ENCODE peak calls at places on chromosomes 1 and 21, in six cellular contexts. One of them, this sample, is unnamed.

GRCh38 chr1:57770772-57771171 is 346.9 kb upstream of the DAB1 start:
- DNase-seq in activated CD8-positive, alpha-beta memory T cell treated with anti-CD3 and anti-CD28 coated beads, Interleukin-2, amount 50 U/mL, for 4 hours: no peak
- DNase-seq in AG08395: no peak
- DNase-seq in stimulated activated CD4-positive, alpha-beta T cell treated with anti-CD3 and anti-CD28 coated beads, Interleukin-2, amount 100 ng/mL, for 48 hours: no peak
- DNase-seq in iPS-NIHi11: peak; percentile 22
- DNase-seq in stimulated activated CD8-positive, alpha-beta memory T cell treated with anti-CD3 and anti-CD28 coated beads, Interleukin-2, amount 100 ng/mL, for 48 hours: no peak
- DNase-seq in this sample: no peak

GRCh38 chr1:201693019-201693372 is 136.0 kb upstream of the IPO9 start:
- DNase-seq in AG08395: no peak
- DNase-seq in iPS-NIHi11: no peak
- DNase-seq in stimulated activated CD8-positive, alpha-beta memory T cell treated with anti-CD3 and anti-CD28 coated beads, Interleukin-2, amount 100 ng/mL, for 48 hours: no peak
- DNase-seq in activated CD8-positive, alpha-beta memory T cell treated with anti-CD3 and anti-CD28 coated beads, Interleukin-2, amount 50 U/mL, for 4 hours: no peak
- DNase-seq in stimulated activated CD4-positive, alpha-beta T cell treated with anti-CD3 and anti-CD28 coated beads, Interleukin-2, amount 100 ng/mL, for 48 hours: no peak
- DNase-seq in this sample: no peak

GRCh38 chr1:66527688-66528087 is 6.3 kb upstream of the SGIP1 start:
- DNase-seq in activated CD8-positive, alpha-beta memory T cell treated with anti-CD3 and anti-CD28 coated beads, Interleukin-2, amount 50 U/mL, for 4 hours: no peak
- DNase-seq in stimulated activated CD4-positive, alpha-beta T cell treated with anti-CD3 and anti-CD28 coated beads, Interleukin-2, amount 100 ng/mL, for 48 hours: no peak
- DNase-seq in iPS-NIHi11: no peak
- DNase-seq in AG08395: peak; percentile 33
- DNase-seq in stimulated activated CD8-positive, alpha-beta memory T cell treated with anti-CD3 and anti-CD28 coated beads, Interleukin-2, amount 100 ng/mL, for 48 hours: no peak
- DNase-seq in this sample: no peak

GRCh38 chr1:244341455-244342450 is 110.0 kb downstream of the ADSS2 start:
- DNase-seq in iPS-NIHi11: peak; percentile 62
- DNase-seq in activated CD8-positive, alpha-beta memory T cell treated with anti-CD3 and anti-CD28 coated beads, Interleukin-2, amount 50 U/mL, for 4 hours: no peak
- DNase-seq in AG08395: peak; percentile 37
- DNase-seq in stimulated activated CD4-positive, alpha-beta T cell treated with anti-CD3 and anti-CD28 coated beads, Interleukin-2, amount 100 ng/mL, for 48 hours: no peak
- DNase-seq in stimulated activated CD8-positive, alpha-beta memory T cell treated with anti-CD3 and anti-CD28 coated beads, Interleukin-2, amount 100 ng/mL, for 48 hours: no peak
- DNase-seq in this sample: no peak

GRCh38 chr1:194857413-194857812 is 1671.0 kb upstream of the B3GALT2 start:
- DNase-seq in iPS-NIHi11: no peak
- DNase-seq in stimulated activated CD8-positive, alpha-beta memory T cell treated with anti-CD3 and anti-CD28 coated beads, Interleukin-2, amount 100 ng/mL, for 48 hours: no peak
- DNase-seq in AG08395: no peak
- DNase-seq in activated CD8-positive, alpha-beta memory T cell treated with anti-CD3 and anti-CD28 coated beads, Interleukin-2, amount 50 U/mL, for 4 hours: no peak
- DNase-seq in stimulated activated CD4-positive, alpha-beta T cell treated with anti-CD3 and anti-CD28 coated beads, Interleukin-2, amount 100 ng/mL, for 48 hours: no peak
- DNase-seq in this sample: no peak

GRCh38 chr1:44146536-44147361 is 5.3 kb upstream of the KLF18 start:
- DNase-seq in activated CD8-positive, alpha-beta memory T cell treated with anti-CD3 and anti-CD28 coated beads, Interleukin-2, amount 50 U/mL, for 4 hours: no peak
- DNase-seq in stimulated activated CD4-positive, alpha-beta T cell treated with anti-CD3 and anti-CD28 coated beads, Interleukin-2, amount 100 ng/mL, for 48 hours: no peak
- DNase-seq in AG08395: no peak
- DNase-seq in stimulated activated CD8-positive, alpha-beta memory T cell treated with anti-CD3 and anti-CD28 coated beads, Interleukin-2, amount 100 ng/mL, for 48 hours: no peak
- DNase-seq in iPS-NIHi11: peak; percentile 37
- DNase-seq in this sample: no peak

GRCh38 chr1:230682274-230682673 is 31.6 kb downstream of the AGT start:
- DNase-seq in AG08395: no peak
- DNase-seq in stimulated activated CD8-positive, alpha-beta memory T cell treated with anti-CD3 and anti-CD28 coated beads, Interleukin-2, amount 100 ng/mL, for 48 hours: no peak
- DNase-seq in stimulated activated CD4-positive, alpha-beta T cell treated with anti-CD3 and anti-CD28 coated beads, Interleukin-2, amount 100 ng/mL, for 48 hours: no peak
- DNase-seq in iPS-NIHi11: no peak
- DNase-seq in activated CD8-positive, alpha-beta memory T cell treated with anti-CD3 and anti-CD28 coated beads, Interleukin-2, amount 50 U/mL, for 4 hours: no peak
- DNase-seq in this sample: no peak

GRCh38 chr1:244100691-244101453 is 49.8 kb downstream of the ZBTB18 start:
- DNase-seq in iPS-NIHi11: no peak
- DNase-seq in activated CD8-positive, alpha-beta memory T cell treated with anti-CD3 and anti-CD28 coated beads, Interleukin-2, amount 50 U/mL, for 4 hours: no peak
- DNase-seq in AG08395: no peak
- DNase-seq in stimulated activated CD4-positive, alpha-beta T cell treated with anti-CD3 and anti-CD28 coated beads, Interleukin-2, amount 100 ng/mL, for 48 hours: no peak
- DNase-seq in stimulated activated CD8-positive, alpha-beta memory T cell treated with anti-CD3 and anti-CD28 coated beads, Interleukin-2, amount 100 ng/mL, for 48 hours: no peak
- DNase-seq in this sample: no peak

GRCh38 chr1:202304370-202304769 is 37.4 kb downstream of the UBE2T start:
- DNase-seq in stimulated activated CD4-positive, alpha-beta T cell treated with anti-CD3 and anti-CD28 coated beads, Interleukin-2, amount 100 ng/mL, for 48 hours: no peak
- DNase-seq in iPS-NIHi11: no peak
- DNase-seq in stimulated activated CD8-positive, alpha-beta memory T cell treated with anti-CD3 and anti-CD28 coated beads, Interleukin-2, amount 100 ng/mL, for 48 hours: no peak
- DNase-seq in AG08395: no peak
- DNase-seq in activated CD8-positive, alpha-beta memory T cell treated with anti-CD3 and anti-CD28 coated beads, Interleukin-2, amount 50 U/mL, for 4 hours: no peak
- DNase-seq in this sample: no peak

GRCh38 chr1:151062738-151063371 is 2.7 kb downstream of the MLLT11 start:
- DNase-seq in activated CD8-positive, alpha-beta memory T cell treated with anti-CD3 and anti-CD28 coated beads, Interleukin-2, amount 50 U/mL, for 4 hours: no peak
- DNase-seq in iPS-NIHi11: no peak
- DNase-seq in stimulated activated CD8-positive, alpha-beta memory T cell treated with anti-CD3 and anti-CD28 coated beads, Interleukin-2, amount 100 ng/mL, for 48 hours: no peak
- DNase-seq in stimulated activated CD4-positive, alpha-beta T cell treated with anti-CD3 and anti-CD28 coated beads, Interleukin-2, amount 100 ng/mL, for 48 hours: no peak
- DNase-seq in AG08395: peak; percentile 88
- DNase-seq in this sample: no peak

GRCh38 chr1:86914998-86915736 is 732 bp downstream of the HS2ST1 start:
- DNase-seq in stimulated activated CD8-positive, alpha-beta memory T cell treated with anti-CD3 and anti-CD28 coated beads, Interleukin-2, amount 100 ng/mL, for 48 hours: peak; percentile 23
- DNase-seq in iPS-NIHi11: peak; percentile 40
- DNase-seq in activated CD8-positive, alpha-beta memory T cell treated with anti-CD3 and anti-CD28 coated beads, Interleukin-2, amount 50 U/mL, for 4 hours: peak; percentile 38
- DNase-seq in AG08395: peak; percentile 55
- DNase-seq in stimulated activated CD4-positive, alpha-beta T cell treated with anti-CD3 and anti-CD28 coated beads, Interleukin-2, amount 100 ng/mL, for 48 hours: peak; percentile 36
- DNase-seq in this sample: no peak

GRCh38 chr1:117017062-117017461 is 15.5 kb downstream of the CD101 start:
- DNase-seq in AG08395: no peak
- DNase-seq in stimulated activated CD4-positive, alpha-beta T cell treated with anti-CD3 and anti-CD28 coated beads, Interleukin-2, amount 100 ng/mL, for 48 hours: no peak
- DNase-seq in stimulated activated CD8-positive, alpha-beta memory T cell treated with anti-CD3 and anti-CD28 coated beads, Interleukin-2, amount 100 ng/mL, for 48 hours: no peak
- DNase-seq in iPS-NIHi11: no peak
- DNase-seq in activated CD8-positive, alpha-beta memory T cell treated with anti-CD3 and anti-CD28 coated beads, Interleukin-2, amount 50 U/mL, for 4 hours: no peak
- DNase-seq in this sample: no peak

GRCh38 chr1:109312978-109313775 is 6.4 kb upstream of the MYBPHL start:
- DNase-seq in iPS-NIHi11: no peak
- DNase-seq in stimulated activated CD4-positive, alpha-beta T cell treated with anti-CD3 and anti-CD28 coated beads, Interleukin-2, amount 100 ng/mL, for 48 hours: no peak
- DNase-seq in activated CD8-positive, alpha-beta memory T cell treated with anti-CD3 and anti-CD28 coated beads, Interleukin-2, amount 50 U/mL, for 4 hours: no peak
- DNase-seq in AG08395: no peak
- DNase-seq in stimulated activated CD8-positive, alpha-beta memory T cell treated with anti-CD3 and anti-CD28 coated beads, Interleukin-2, amount 100 ng/mL, for 48 hours: no peak
- DNase-seq in this sample: no peak

GRCh38 chr1:88519156-88519555 is 164.9 kb upstream of the PKN2 start:
- DNase-seq in stimulated activated CD8-positive, alpha-beta memory T cell treated with anti-CD3 and anti-CD28 coated beads, Interleukin-2, amount 100 ng/mL, for 48 hours: no peak
- DNase-seq in stimulated activated CD4-positive, alpha-beta T cell treated with anti-CD3 and anti-CD28 coated beads, Interleukin-2, amount 100 ng/mL, for 48 hours: no peak
- DNase-seq in activated CD8-positive, alpha-beta memory T cell treated with anti-CD3 and anti-CD28 coated beads, Interleukin-2, amount 50 U/mL, for 4 hours: no peak
- DNase-seq in iPS-NIHi11: no peak
- DNase-seq in AG08395: peak; percentile 27
- DNase-seq in this sample: no peak

GRCh38 chr1:230828421-230828820 is 39.9 kb downstream of the C1orf198 start:
- DNase-seq in AG08395: no peak
- DNase-seq in stimulated activated CD4-positive, alpha-beta T cell treated with anti-CD3 and anti-CD28 coated beads, Interleukin-2, amount 100 ng/mL, for 48 hours: no peak
- DNase-seq in activated CD8-positive, alpha-beta memory T cell treated with anti-CD3 and anti-CD28 coated beads, Interleukin-2, amount 50 U/mL, for 4 hours: no peak
- DNase-seq in stimulated activated CD8-positive, alpha-beta memory T cell treated with anti-CD3 and anti-CD28 coated beads, Interleukin-2, amount 100 ng/mL, for 48 hours: no peak
- DNase-seq in iPS-NIHi11: no peak
- DNase-seq in this sample: no peak

GRCh38 chr1:23646086-23646485 is 45.5 kb upstream of the RPL11 start:
- DNase-seq in stimulated activated CD8-positive, alpha-beta memory T cell treated with anti-CD3 and anti-CD28 coated beads, Interleukin-2, amount 100 ng/mL, for 48 hours: no peak
- DNase-seq in AG08395: no peak
- DNase-seq in iPS-NIHi11: no peak
- DNase-seq in stimulated activated CD4-positive, alpha-beta T cell treated with anti-CD3 and anti-CD28 coated beads, Interleukin-2, amount 100 ng/mL, for 48 hours: no peak
- DNase-seq in activated CD8-positive, alpha-beta memory T cell treated with anti-CD3 and anti-CD28 coated beads, Interleukin-2, amount 50 U/mL, for 4 hours: no peak
- DNase-seq in this sample: no peak

GRCh38 chr1:95366498-95366897 is 132.5 kb downstream of the RWDD3 start:
- DNase-seq in AG08395: no peak
- DNase-seq in stimulated activated CD8-positive, alpha-beta memory T cell treated with anti-CD3 and anti-CD28 coated beads, Interleukin-2, amount 100 ng/mL, for 48 hours: no peak
- DNase-seq in iPS-NIHi11: no peak
- DNase-seq in activated CD8-positive, alpha-beta memory T cell treated with anti-CD3 and anti-CD28 coated beads, Interleukin-2, amount 50 U/mL, for 4 hours: no peak
- DNase-seq in stimulated activated CD4-positive, alpha-beta T cell treated with anti-CD3 and anti-CD28 coated beads, Interleukin-2, amount 100 ng/mL, for 48 hours: no peak
- DNase-seq in this sample: no peak

GRCh38 chr21:33266050-33266783 is at the start of gene IL10RB:
- DNase-seq in stimulated activated CD8-positive, alpha-beta memory T cell treated with anti-CD3 and anti-CD28 coated beads, Interleukin-2, amount 100 ng/mL, for 48 hours: peak; percentile 54
- DNase-seq in AG08395: peak; percentile 91
- DNase-seq in activated CD8-positive, alpha-beta memory T cell treated with anti-CD3 and anti-CD28 coated beads, Interleukin-2, amount 50 U/mL, for 4 hours: peak; percentile 78
- DNase-seq in iPS-NIHi11: peak; percentile 95
- DNase-seq in stimulated activated CD4-positive, alpha-beta T cell treated with anti-CD3 and anti-CD28 coated beads, Interleukin-2, amount 100 ng/mL, for 48 hours: peak; percentile 59
- DNase-seq in this sample: peak; percentile 88

GRCh38 chr1:211654838-211655787 is 20.3 kb downstream of the NEK2 start:
- DNase-seq in stimulated activated CD4-positive, alpha-beta T cell treated with anti-CD3 and anti-CD28 coated beads, Interleukin-2, amount 100 ng/mL, for 48 hours: peak; percentile 86
- DNase-seq in iPS-NIHi11: peak; percentile 82
- DNase-seq in AG08395: peak; percentile 89
- DNase-seq in stimulated activated CD8-positive, alpha-beta memory T cell treated with anti-CD3 and anti-CD28 coated beads, Interleukin-2, amount 100 ng/mL, for 48 hours: peak; percentile 77
- DNase-seq in activated CD8-positive, alpha-beta memory T cell treated with anti-CD3 and anti-CD28 coated beads, Interleukin-2, amount 50 U/mL, for 4 hours: peak; percentile 80
- DNase-seq in this sample: peak; percentile 85

GRCh38 chr1:94055459-94056122 is 65.4 kb downstream of the ABCA4 start:
- DNase-seq in activated CD8-positive, alpha-beta memory T cell treated with anti-CD3 and anti-CD28 coated beads, Interleukin-2, amount 50 U/mL, for 4 hours: no peak
- DNase-seq in AG08395: peak; percentile 34
- DNase-seq in stimulated activated CD8-positive, alpha-beta memory T cell treated with anti-CD3 and anti-CD28 coated beads, Interleukin-2, amount 100 ng/mL, for 48 hours: no peak
- DNase-seq in iPS-NIHi11: no peak
- DNase-seq in stimulated activated CD4-positive, alpha-beta T cell treated with anti-CD3 and anti-CD28 coated beads, Interleukin-2, amount 100 ng/mL, for 48 hours: no peak
- DNase-seq in this sample: no peak

GRCh38 chr1:31783846-31784245 is 19.7 kb upstream of the ADGRB2 start:
- DNase-seq in AG08395: no peak
- DNase-seq in stimulated activated CD8-positive, alpha-beta memory T cell treated with anti-CD3 and anti-CD28 coated beads, Interleukin-2, amount 100 ng/mL, for 48 hours: no peak
- DNase-seq in iPS-NIHi11: no peak
- DNase-seq in stimulated activated CD4-positive, alpha-beta T cell treated with anti-CD3 and anti-CD28 coated beads, Interleukin-2, amount 100 ng/mL, for 48 hours: no peak
- DNase-seq in activated CD8-positive, alpha-beta memory T cell treated with anti-CD3 and anti-CD28 coated beads, Interleukin-2, amount 50 U/mL, for 4 hours: no peak
- DNase-seq in this sample: peak; percentile 16

GRCh38 chr1:18913065-18913502 is 10.7 kb upstream of the ALDH4A1 start:
- DNase-seq in stimulated activated CD4-positive, alpha-beta T cell treated with anti-CD3 and anti-CD28 coated beads, Interleukin-2, amount 100 ng/mL, for 48 hours: peak; percentile 78
- DNase-seq in AG08395: peak; percentile 95
- DNase-seq in activated CD8-positive, alpha-beta memory T cell treated with anti-CD3 and anti-CD28 coated beads, Interleukin-2, amount 50 U/mL, for 4 hours: peak; percentile 78
- DNase-seq in stimulated activated CD8-positive, alpha-beta memory T cell treated with anti-CD3 and anti-CD28 coated beads, Interleukin-2, amount 100 ng/mL, for 48 hours: peak; percentile 72
- DNase-seq in iPS-NIHi11: peak; percentile 97
- DNase-seq in this sample: peak; percentile 82

GRCh38 chr1:222465211-222466041 is 82.5 kb downstream of the HHIPL2 start:
- DNase-seq in activated CD8-positive, alpha-beta memory T cell treated with anti-CD3 and anti-CD28 coated beads, Interleukin-2, amount 50 U/mL, for 4 hours: peak; percentile 78
- DNase-seq in stimulated activated CD8-positive, alpha-beta memory T cell treated with anti-CD3 and anti-CD28 coated beads, Interleukin-2, amount 100 ng/mL, for 48 hours: peak; percentile 73
- DNase-seq in iPS-NIHi11: peak; percentile 96
- DNase-seq in stimulated activated CD4-positive, alpha-beta T cell treated with anti-CD3 and anti-CD28 coated beads, Interleukin-2, amount 100 ng/mL, for 48 hours: peak; percentile 74
- DNase-seq in AG08395: peak; percentile 97
- DNase-seq in this sample: peak; percentile 92

GRCh38 chr1:94947453-94947852 is 20.5 kb upstream of the CNN3 start:
- DNase-seq in iPS-NIHi11: no peak
- DNase-seq in stimulated activated CD4-positive, alpha-beta T cell treated with anti-CD3 and anti-CD28 coated beads, Interleukin-2, amount 100 ng/mL, for 48 hours: no peak
- DNase-seq in AG08395: peak; percentile 87
- DNase-seq in activated CD8-positive, alpha-beta memory T cell treated with anti-CD3 and anti-CD28 coated beads, Interleukin-2, amount 50 U/mL, for 4 hours: no peak
- DNase-seq in stimulated activated CD8-positive, alpha-beta memory T cell treated with anti-CD3 and anti-CD28 coated beads, Interleukin-2, amount 100 ng/mL, for 48 hours: no peak
- DNase-seq in this sample: no peak

GRCh38 chr1:88013485-88013884 is 670.6 kb upstream of the PKN2 start:
- DNase-seq in AG08395: no peak
- DNase-seq in activated CD8-positive, alpha-beta memory T cell treated with anti-CD3 and anti-CD28 coated beads, Interleukin-2, amount 50 U/mL, for 4 hours: no peak
- DNase-seq in stimulated activated CD8-positive, alpha-beta memory T cell treated with anti-CD3 and anti-CD28 coated beads, Interleukin-2, amount 100 ng/mL, for 48 hours: no peak
- DNase-seq in iPS-NIHi11: no peak
- DNase-seq in stimulated activated CD4-positive, alpha-beta T cell treated with anti-CD3 and anti-CD28 coated beads, Interleukin-2, amount 100 ng/mL, for 48 hours: no peak
- DNase-seq in this sample: no peak

GRCh38 chr1:76993036-76993435 is 125.8 kb downstream of the ST6GALNAC5 start:
- DNase-seq in iPS-NIHi11: no peak
- DNase-seq in AG08395: no peak
- DNase-seq in activated CD8-positive, alpha-beta memory T cell treated with anti-CD3 and anti-CD28 coated beads, Interleukin-2, amount 50 U/mL, for 4 hours: no peak
- DNase-seq in stimulated activated CD4-positive, alpha-beta T cell treated with anti-CD3 and anti-CD28 coated beads, Interleukin-2, amount 100 ng/mL, for 48 hours: no peak
- DNase-seq in stimulated activated CD8-positive, alpha-beta memory T cell treated with anti-CD3 and anti-CD28 coated beads, Interleukin-2, amount 100 ng/mL, for 48 hours: no peak
- DNase-seq in this sample: no peak

GRCh38 chr1:208528577-208529240 is 284.5 kb upstream of the PLXNA2 start:
- DNase-seq in AG08395: no peak
- DNase-seq in iPS-NIHi11: no peak
- DNase-seq in stimulated activated CD8-positive, alpha-beta memory T cell treated with anti-CD3 and anti-CD28 coated beads, Interleukin-2, amount 100 ng/mL, for 48 hours: no peak
- DNase-seq in activated CD8-positive, alpha-beta memory T cell treated with anti-CD3 and anti-CD28 coated beads, Interleukin-2, amount 50 U/mL, for 4 hours: no peak
- DNase-seq in stimulated activated CD4-positive, alpha-beta T cell treated with anti-CD3 and anti-CD28 coated beads, Interleukin-2, amount 100 ng/mL, for 48 hours: no peak
- DNase-seq in this sample: no peak

GRCh38 chr1:214281902-214282695 is 1.1 kb downstream of the SMYD2 start:
- DNase-seq in stimulated activated CD4-positive, alpha-beta T cell treated with anti-CD3 and anti-CD28 coated beads, Interleukin-2, amount 100 ng/mL, for 48 hours: no peak
- DNase-seq in iPS-NIHi11: no peak
- DNase-seq in AG08395: peak; percentile 40
- DNase-seq in activated CD8-positive, alpha-beta memory T cell treated with anti-CD3 and anti-CD28 coated beads, Interleukin-2, amount 50 U/mL, for 4 hours: no peak
- DNase-seq in stimulated activated CD8-positive, alpha-beta memory T cell treated with anti-CD3 and anti-CD28 coated beads, Interleukin-2, amount 100 ng/mL, for 48 hours: no peak
- DNase-seq in this sample: no peak

GRCh38 chr1:17196496-17197180 is 8.3 kb upstream of the PADI1 start:
- DNase-seq in AG08395: no peak
- DNase-seq in stimulated activated CD8-positive, alpha-beta memory T cell treated with anti-CD3 and anti-CD28 coated beads, Interleukin-2, amount 100 ng/mL, for 48 hours: no peak
- DNase-seq in iPS-NIHi11: no peak
- DNase-seq in stimulated activated CD4-positive, alpha-beta T cell treated with anti-CD3 and anti-CD28 coated beads, Interleukin-2, amount 100 ng/mL, for 48 hours: no peak
- DNase-seq in activated CD8-positive, alpha-beta memory T cell treated with anti-CD3 and anti-CD28 coated beads, Interleukin-2, amount 50 U/mL, for 4 hours: no peak
- DNase-seq in this sample: peak; percentile 17

GRCh38 chr1:78277253-78277652 is 213.5 kb upstream of the PTGFR start:
- DNase-seq in AG08395: peak; percentile 82
- DNase-seq in iPS-NIHi11: no peak
- DNase-seq in activated CD8-positive, alpha-beta memory T cell treated with anti-CD3 and anti-CD28 coated beads, Interleukin-2, amount 50 U/mL, for 4 hours: no peak
- DNase-seq in stimulated activated CD8-positive, alpha-beta memory T cell treated with anti-CD3 and anti-CD28 coated beads, Interleukin-2, amount 100 ng/mL, for 48 hours: no peak
- DNase-seq in stimulated activated CD4-positive, alpha-beta T cell treated with anti-CD3 and anti-CD28 coated beads, Interleukin-2, amount 100 ng/mL, for 48 hours: no peak
- DNase-seq in this sample: no peak

GRCh38 chr1:174874337-174875053 is 125.3 kb upstream of the CACYBP start:
- DNase-seq in stimulated activated CD4-positive, alpha-beta T cell treated with anti-CD3 and anti-CD28 coated beads, Interleukin-2, amount 100 ng/mL, for 48 hours: no peak
- DNase-seq in iPS-NIHi11: peak; percentile 46
- DNase-seq in AG08395: no peak
- DNase-seq in stimulated activated CD8-positive, alpha-beta memory T cell treated with anti-CD3 and anti-CD28 coated beads, Interleukin-2, amount 100 ng/mL, for 48 hours: no peak
- DNase-seq in activated CD8-positive, alpha-beta memory T cell treated with anti-CD3 and anti-CD28 coated beads, Interleukin-2, amount 50 U/mL, for 4 hours: no peak
- DNase-seq in this sample: no peak

GRCh38 chr1:168084396-168085231 is 52.1 kb downstream of the GPR161 start:
- DNase-seq in stimulated activated CD4-positive, alpha-beta T cell treated with anti-CD3 and anti-CD28 coated beads, Interleukin-2, amount 100 ng/mL, for 48 hours: peak; percentile 60
- DNase-seq in activated CD8-positive, alpha-beta memory T cell treated with anti-CD3 and anti-CD28 coated beads, Interleukin-2, amount 50 U/mL, for 4 hours: peak; percentile 62
- DNase-seq in stimulated activated CD8-positive, alpha-beta memory T cell treated with anti-CD3 and anti-CD28 coated beads, Interleukin-2, amount 100 ng/mL, for 48 hours: peak; percentile 59
- DNase-seq in AG08395: peak; percentile 58
- DNase-seq in iPS-NIHi11: peak; percentile 87
- DNase-seq in this sample: peak; percentile 78

GRCh38 chr1:162878000-162878596 is 17.1 kb upstream of the CCDC190 start:
- DNase-seq in iPS-NIHi11: peak; percentile 66
- DNase-seq in stimulated activated CD4-positive, alpha-beta T cell treated with anti-CD3 and anti-CD28 coated beads, Interleukin-2, amount 100 ng/mL, for 48 hours: peak; percentile 22
- DNase-seq in activated CD8-positive, alpha-beta memory T cell treated with anti-CD3 and anti-CD28 coated beads, Interleukin-2, amount 50 U/mL, for 4 hours: no peak
- DNase-seq in AG08395: peak; percentile 73
- DNase-seq in stimulated activated CD8-positive, alpha-beta memory T cell treated with anti-CD3 and anti-CD28 coated beads, Interleukin-2, amount 100 ng/mL, for 48 hours: peak; percentile 5
- DNase-seq in this sample: no peak

GRCh38 chr1:197042676-197043341 is 24.3 kb downstream of the F13B start:
- DNase-seq in AG08395: no peak
- DNase-seq in iPS-NIHi11: no peak
- DNase-seq in stimulated activated CD4-positive, alpha-beta T cell treated with anti-CD3 and anti-CD28 coated beads, Interleukin-2, amount 100 ng/mL, for 48 hours: no peak
- DNase-seq in activated CD8-positive, alpha-beta memory T cell treated with anti-CD3 and anti-CD28 coated beads, Interleukin-2, amount 50 U/mL, for 4 hours: no peak
- DNase-seq in stimulated activated CD8-positive, alpha-beta memory T cell treated with anti-CD3 and anti-CD28 coated beads, Interleukin-2, amount 100 ng/mL, for 48 hours: no peak
- DNase-seq in this sample: no peak

GRCh38 chr1:67726224-67726623 is 41.2 kb downstream of the GADD45A start:
- DNase-seq in iPS-NIHi11: no peak
- DNase-seq in stimulated activated CD4-positive, alpha-beta T cell treated with anti-CD3 and anti-CD28 coated beads, Interleukin-2, amount 100 ng/mL, for 48 hours: no peak
- DNase-seq in stimulated activated CD8-positive, alpha-beta memory T cell treated with anti-CD3 and anti-CD28 coated beads, Interleukin-2, amount 100 ng/mL, for 48 hours: no peak
- DNase-seq in AG08395: no peak
- DNase-seq in activated CD8-positive, alpha-beta memory T cell treated with anti-CD3 and anti-CD28 coated beads, Interleukin-2, amount 50 U/mL, for 4 hours: no peak
- DNase-seq in this sample: no peak

GRCh38 chr1:79441243-79441642 is 434.7 kb upstream of the ADGRL4 start:
- DNase-seq in stimulated activated CD4-positive, alpha-beta T cell treated with anti-CD3 and anti-CD28 coated beads, Interleukin-2, amount 100 ng/mL, for 48 hours: no peak
- DNase-seq in activated CD8-positive, alpha-beta memory T cell treated with anti-CD3 and anti-CD28 coated beads, Interleukin-2, amount 50 U/mL, for 4 hours: no peak
- DNase-seq in stimulated activated CD8-positive, alpha-beta memory T cell treated with anti-CD3 and anti-CD28 coated beads, Interleukin-2, amount 100 ng/mL, for 48 hours: no peak
- DNase-seq in AG08395: no peak
- DNase-seq in iPS-NIHi11: no peak
- DNase-seq in this sample: no peak

GRCh38 chr1:53414632-53415031 is 44.6 kb upstream of the DMRTB1 start:
- DNase-seq in stimulated activated CD8-positive, alpha-beta memory T cell treated with anti-CD3 and anti-CD28 coated beads, Interleukin-2, amount 100 ng/mL, for 48 hours: no peak
- DNase-seq in stimulated activated CD4-positive, alpha-beta T cell treated with anti-CD3 and anti-CD28 coated beads, Interleukin-2, amount 100 ng/mL, for 48 hours: no peak
- DNase-seq in activated CD8-positive, alpha-beta memory T cell treated with anti-CD3 and anti-CD28 coated beads, Interleukin-2, amount 50 U/mL, for 4 hours: no peak
- DNase-seq in iPS-NIHi11: no peak
- DNase-seq in AG08395: no peak
- DNase-seq in this sample: no peak

This sample was measured in activated naive CD8-positive, alpha-beta T cell treated with anti-CD3 and anti-CD28 coated beads, Interleukin-2, amount 10 ng/mL, durations not matched to agents 7 days and 5 days.